ENCODE peak calls at places on chromosomes 13 and 19, in four cellular contexts. One of them, this sample, is unnamed.

GRCh38 chr13:23377603-23378002 is 55.9 kb downstream of the SACS start:
- DNase-seq in astrocyte of the cerebellum: no peak
- DNase-seq in T-cell: no peak
- DNase-seq in AG04450: no peak
- DNase-seq in this sample: no peak

GRCh38 chr19:5407356-5407755 is 47.9 kb upstream of the ZNRF4 start:
- DNase-seq in astrocyte of the cerebellum: no peak
- DNase-seq in T-cell: no peak
- DNase-seq in AG04450: no peak
- DNase-seq in this sample: no peak

GRCh38 chr13:97348569-97349100 is 85.3 kb upstream of the RAP2A start:
- DNase-seq in astrocyte of the cerebellum: no peak
- DNase-seq in T-cell: no peak
- DNase-seq in AG04450: no peak
- DNase-seq in this sample: no peak

GRCh38 chr13:75365724-75366173 is 116.2 kb downstream of the TBC1D4 start:
- DNase-seq in astrocyte of the cerebellum: no peak
- DNase-seq in T-cell: no peak
- DNase-seq in AG04450: peak; percentile 29
- DNase-seq in this sample: peak; percentile 31

GRCh38 chr19:19955208-19955607 is 54.5 kb downstream of the ZNF93 start:
- DNase-seq in astrocyte of the cerebellum: no peak
- DNase-seq in T-cell: no peak
- DNase-seq in AG04450: no peak
- DNase-seq in this sample: no peak

GRCh38 chr19:16541526-16542044 is 652 bp downstream of the CHERP start:
- DNase-seq in astrocyte of the cerebellum: peak; percentile 1
- DNase-seq in T-cell: no peak
- DNase-seq in AG04450: no peak
- DNase-seq in this sample: no peak

GRCh38 chr19:4660181-4660791 is 9.9 kb downstream of the MYDGF start:
- DNase-seq in astrocyte of the cerebellum: no peak
- DNase-seq in T-cell: no peak
- DNase-seq in AG04450: no peak
- DNase-seq in this sample: no peak

GRCh38 chr19:19613456-19613855 is 5.0 kb downstream of the PBX4 start:
- DNase-seq in astrocyte of the cerebellum: no peak
- DNase-seq in T-cell: no peak
- DNase-seq in AG04450: no peak
- DNase-seq in this sample: no peak

GRCh38 chr19:55369651-55370304 is 485 bp downstream of the IL11 start:
- DNase-seq in astrocyte of the cerebellum: no peak
- DNase-seq in T-cell: no peak
- DNase-seq in AG04450: peak; percentile 42
- DNase-seq in this sample: peak; percentile 41

GRCh38 chr13:27406178-27406939 is 18.1 kb upstream of the GTF3A start:
- DNase-seq in astrocyte of the cerebellum: no peak
- DNase-seq in T-cell: peak; percentile 30
- DNase-seq in AG04450: no peak
- DNase-seq in this sample: peak; percentile 18

GRCh38 chr13:29379281-29379680 is 216.2 kb downstream of the SLC7A1 start:
- DNase-seq in astrocyte of the cerebellum: no peak
- DNase-seq in T-cell: no peak
- DNase-seq in AG04450: no peak
- DNase-seq in this sample: no peak

GRCh38 chr13:73767747-73768315 is 366.4 kb downstream of the KLF12 start:
- DNase-seq in astrocyte of the cerebellum: no peak
- DNase-seq in T-cell: peak; percentile 27
- DNase-seq in AG04450: no peak
- DNase-seq in this sample: peak; percentile 15

GRCh38 chr13:98648141-98648540 is 71.2 kb upstream of the STK24 start:
- DNase-seq in astrocyte of the cerebellum: no peak
- DNase-seq in T-cell: no peak
- DNase-seq in AG04450: no peak
- DNase-seq in this sample: no peak

GRCh38 chr19:55642153-55643002 is 1.1 kb upstream of the ZNF581 start:
- DNase-seq in astrocyte of the cerebellum: no peak
- DNase-seq in T-cell: peak; percentile 35
- DNase-seq in AG04450: no peak
- DNase-seq in this sample: peak; percentile 38

GRCh38 chr19:41299755-41300089 is 10.2 kb upstream of the CCDC97 start:
- DNase-seq in astrocyte of the cerebellum: no peak
- DNase-seq in T-cell: peak; percentile 61
- DNase-seq in AG04450: peak; percentile 80
- DNase-seq in this sample: no peak

GRCh38 chr19:39264306-39265290 is 3.6 kb upstream of the IFNL2 start:
- DNase-seq in astrocyte of the cerebellum: no peak
- DNase-seq in T-cell: no peak
- DNase-seq in AG04450: no peak
- DNase-seq in this sample: no peak

GRCh38 chr13:110512198-110512740 is 49.3 kb downstream of the RAB20 start:
- DNase-seq in astrocyte of the cerebellum: no peak
- DNase-seq in T-cell: no peak
- DNase-seq in AG04450: no peak
- DNase-seq in this sample: no peak